ENCODE peak calls at places on chromosomes 12 and 14, in six cellular contexts. A is NCI-H748 treated with DMSO at 0.1 percent for 48 hours; O is stimulated activated CD8-positive, alpha-beta memory T cell treated with anti-CD3 and anti-CD28 coated beads, Interleukin-4, amount 100 ng/mL, for 24 hours; E is C1 segment of cervical spinal cord; Q is A673; J is Kasumi-1. L is an unnamed sample.

GRCh38 chr12:220946-221550 is 7.1 kb upstream of the SLC6A12 start:
- DNase-seq in J (no peak), E (no peak), O (no peak), Q (no peak), A (no peak), L (no peak)

GRCh38 chr12:32780111-32780510 is 24.4 kb upstream of the YARS2 start:
- DNase-seq in A (no peak), Q (no peak), J (no peak), O (no peak), E (no peak), L (no peak)

GRCh38 chr12:112424126-112424525 is 5.4 kb downstream of the PTPN11 start:
- DNase-seq in A (no peak), Q (no peak), E (no peak), O (no peak), J (no peak), L (no peak)

GRCh38 chr12:50924439-50925341 is 27.7 kb upstream of the HIGD1C start:
- DNase-seq in O (peak), A (peak), Q (peak), E (peak), J (peak), L (peak)

GRCh38 chr14:50631408-50631821 is 36.7 kb downstream of the SAV1 start:
- DNase-seq in J (no peak), E (no peak), A (no peak), O (no peak), Q (peak), L (no peak)

GRCh38 chr12:104434129-104434528 is 22.6 kb upstream of the CHST11 start:
- DNase-seq in J (no peak), A (no peak), Q (no peak), E (no peak), O (no peak), L (no peak)

GRCh38 chr12:92342574-92342973 is 196.9 kb upstream of the BTG1 start:
- DNase-seq in A (no peak), J (no peak), Q (no peak), E (no peak), O (no peak), L (no peak)

GRCh38 chr12:25590021-25590721 is 37.1 kb upstream of the LMNTD1 start:
- DNase-seq in O (peak), Q (no peak), E (no peak), A (no peak), J (peak), L (no peak)

GRCh38 chr12:45354399-45354798 is 138.5 kb downstream of the ANO6 start:
- DNase-seq in A (no peak), O (no peak), E (no peak), J (no peak), Q (no peak), L (no peak)

GRCh38 chr14:50647753-50648152 is 20.4 kb downstream of the SAV1 start:
- DNase-seq in A (no peak), E (no peak), Q (no peak), J (no peak), O (no peak), L (no peak)

GRCh38 chr12:124737040-124737419 is 126.6 kb downstream of the SCARB1 start:
- DNase-seq in E (no peak), J (peak), A (no peak), O (no peak), Q (no peak), L (no peak)

L was measured in NCI-H82.